ENCODE peak calls at places on chromosomes 12 and 14, in five cellular contexts. U is GM20000, Y is H1, E is A673, D is WTC11. N is an unnamed sample.

GRCh38 chr14:22200977-22201605 is 387.9 kb downstream of the DAD1 start:
- DNase-seq in U (peak), Y (no peak), E (peak), D (peak), N (peak)

GRCh38 chr12:89461649-89462612 is 62.7 kb downstream of the GALNT4 start:
- DNase-seq in U (peak), Y (no peak), E (peak), D (no peak), N (peak)

GRCh38 chr12:126952106-126953007 is 1314.6 kb upstream of the TMEM132C start:
- DNase-seq in U (no peak), Y (no peak), E (no peak), D (no peak), N (no peak)

GRCh38 chr14:58430156-58430555 is 2.6 kb downstream of the KIAA0586 start:
- DNase-seq in U (no peak), Y (no peak), E (no peak), D (no peak), N (no peak)

GRCh38 chr12:120227233-120228040 is 26.5 kb upstream of the RPLP0 start:
- DNase-seq in U (no peak), Y (no peak), E (no peak), D (no peak), N (no peak)

GRCh38 chr12:92505373-92506340 is 197.1 kb upstream of the PLEKHG7 start:
- DNase-seq in U (peak), Y (no peak), E (no peak), D (no peak), N (no peak)

GRCh38 chr12:122990961-122991622 is 10.6 kb downstream of the ARL6IP4 start:
- DNase-seq in U (peak), Y (no peak), E (no peak), D (no peak), N (no peak)

GRCh38 chr12:31962076-31962475 is 2.9 kb downstream of the RESF1 start:
- DNase-seq in U (no peak), Y (no peak), E (no peak), D (no peak), N (no peak)

GRCh38 chr12:108821407-108822397 is 35.7 kb downstream of the SSH1 start:
- DNase-seq in U (peak), Y (no peak), E (no peak), D (no peak), N (no peak)

GRCh38 chr12:47754881-47755280 is 3.8 kb downstream of the RAPGEF3 start:
- DNase-seq in U (peak), Y (no peak), E (no peak), D (no peak), N (no peak)

GRCh38 chr14:45253754-45254300 is 825 bp upstream of the MIS18BP1 start:
- DNase-seq in U (peak), Y (no peak), E (no peak), D (no peak), N (no peak)

GRCh38 chr14:37571391-37571790 is 23.7 kb downstream of the FOXA1 start:
- DNase-seq in U (no peak), Y (no peak), E (no peak), D (no peak), N (no peak)

GRCh38 chr14:37569729-37570128 is 25.3 kb downstream of the FOXA1 start:
- DNase-seq in U (no peak), Y (no peak), E (no peak), D (no peak), N (no peak)

GRCh38 chr14:37563189-37563588 is 31.9 kb downstream of the FOXA1 start:
- DNase-seq in U (no peak), Y (no peak), E (no peak), D (no peak), N (no peak)

GRCh38 chr14:37566811-37567371 is 28.2 kb downstream of the FOXA1 start:
- DNase-seq in U (no peak), Y (no peak), E (no peak), D (no peak), N (no peak)

GRCh38 chr14:37565550-37565949 is 29.5 kb downstream of the FOXA1 start:
- DNase-seq in U (no peak), Y (no peak), E (no peak), D (peak), N (no peak)
- TF ChIP-seq CTCF in U (no peak), Y (peak), E (peak), D (peak), N (no peak)

GRCh38 chr12:6753772-6754356 is 923 bp upstream of the MLF2 start:
- DNase-seq in U (no peak), Y (no peak), E (no peak), D (no peak), N (no peak)
- TF ChIP-seq CTCF in U (no peak), Y (peak), E (no peak), D (no peak), N (no peak)

GRCh38 chr14:34362625-34363251 is 99.3 kb downstream of the SPTSSA start:
- DNase-seq in U (no peak), Y (no peak), E (no peak), D (no peak), N (no peak)

GRCh38 chr14:34364201-34364600 is 97.8 kb downstream of the SPTSSA start:
- DNase-seq in U (no peak), Y (no peak), E (no peak), D (no peak), N (no peak)

GRCh38 chr14:34363733-34364134 is 98.3 kb downstream of the SPTSSA start:
- DNase-seq in U (no peak), Y (no peak), E (no peak), D (no peak), N (no peak)

GRCh38 chr14:34368115-34368970 is 93.7 kb downstream of the SPTSSA start:
- DNase-seq in U (no peak), Y (no peak), E (no peak), D (no peak), N (no peak)

GRCh38 chr14:34365309-34365915 is 96.6 kb downstream of the SPTSSA start:
- DNase-seq in U (no peak), Y (no peak), E (no peak), D (no peak), N (no peak)
- TF ChIP-seq CTCF in U (no peak), Y (peak), E (peak), D (no peak), N (no peak)

DNA sequence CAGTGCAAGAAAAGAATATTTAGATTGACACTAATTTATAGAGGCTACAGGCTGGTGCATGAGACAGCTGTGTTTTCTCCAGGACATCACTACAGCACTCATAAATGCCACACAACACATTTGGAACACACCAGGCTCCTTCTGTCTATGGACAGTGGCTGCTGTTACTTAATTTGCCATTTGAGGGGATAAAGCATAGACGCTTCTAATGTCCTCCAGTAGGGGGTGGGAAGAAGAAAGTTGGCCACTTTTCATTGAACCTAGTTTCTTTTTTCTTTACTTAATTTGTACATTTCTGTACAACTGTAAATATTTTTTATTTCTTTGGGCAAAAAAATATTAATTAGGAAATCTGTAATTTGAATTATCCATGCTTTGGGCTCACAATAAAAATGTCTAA is 12.4 kb upstream of the RTN1 start:
- DNase-seq in U (no peak), Y (no peak), E (peak), D (no peak), N (no peak)
- TF ChIP-seq CTCF in U (no peak), Y (peak), E (peak), D (peak), N (no peak)

GRCh38 chr14:82999802-83000201 is 1466.1 kb upstream of the SEL1L start:
- DNase-seq in U (no peak), Y (peak), E (peak), D (peak), N (no peak)
- TF ChIP-seq CTCF in U (no peak), Y (peak), E (peak), D (peak), N (no peak)

DNA sequence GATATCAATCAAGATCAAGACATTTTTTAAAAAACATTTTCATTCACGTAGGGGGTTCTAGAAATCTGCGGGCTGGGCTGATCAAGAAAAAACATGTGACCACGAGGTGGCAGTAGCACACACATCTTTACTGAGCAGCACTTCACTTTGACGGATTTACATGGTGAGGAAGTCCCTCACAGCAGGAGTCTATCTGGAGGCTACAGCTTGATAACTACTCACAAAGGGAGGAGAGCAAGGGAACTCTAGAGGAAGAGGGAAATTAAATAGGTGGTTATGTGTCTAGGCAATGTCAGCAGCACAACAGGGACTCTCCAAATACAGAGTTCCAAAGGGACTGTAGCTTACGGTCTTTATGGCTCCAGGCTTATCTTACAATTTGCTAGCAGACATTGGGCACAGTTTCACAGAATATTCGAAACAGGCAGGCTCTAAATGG is 248.1 kb downstream of the DPY19L2 start:
- DNase-seq in U (peak), Y (peak), E (peak), D (peak), N (peak)
- TF ChIP-seq CTCF in U (peak), Y (peak), E (peak), D (peak), N (peak)

GRCh38 chr12:68482660-68483059 is 128.0 kb upstream of the RAP1B start:
- DNase-seq in U (peak), Y (no peak), E (peak), D (no peak), N (peak)

GRCh38 chr12:68481181-68481941 is 129.3 kb upstream of the RAP1B start:
- DNase-seq in U (peak), Y (no peak), E (peak), D (no peak), N (peak)

GRCh38 chr12:68482014-68482413 is 128.7 kb upstream of the RAP1B start:
- DNase-seq in U (no peak), Y (no peak), E (peak), D (no peak), N (no peak)

GRCh38 chr12:68480526-68480925 is 130.2 kb upstream of the RAP1B start:
- DNase-seq in U (no peak), Y (no peak), E (no peak), D (no peak), N (no peak)

GRCh38 chr12:68483592-68484373 is 126.9 kb upstream of the RAP1B start:
- DNase-seq in U (no peak), Y (no peak), E (peak), D (no peak), N (no peak)
- TF ChIP-seq CTCF in U (no peak), Y (no peak), E (no peak), D (no peak), N (no peak)

GRCh38 chr14:105398726-105399440 is 545 bp downstream of the TEX22 start:
- DNase-seq in U (no peak), Y (no peak), E (peak), D (no peak), N (no peak)
- TF ChIP-seq CTCF in U (no peak), Y (no peak), E (no peak), D (no peak), N (no peak)

GRCh38 chr12:50595667-50596066 is 90.9 kb downstream of the DIP2B start:
- DNase-seq in U (no peak), Y (no peak), E (no peak), D (no peak), N (no peak)

GRCh38 chr12:50599366-50600095 is 94.7 kb downstream of the DIP2B start:
- DNase-seq in U (no peak), Y (no peak), E (no peak), D (no peak), N (no peak)

GRCh38 chr12:50600364-50600763 is 95.6 kb downstream of the DIP2B start:
- DNase-seq in U (no peak), Y (no peak), E (no peak), D (no peak), N (no peak)

GRCh38 chr12:50598321-50598862 is 93.6 kb downstream of the DIP2B start:
- DNase-seq in U (peak), Y (no peak), E (no peak), D (no peak), N (peak)

DNA sequence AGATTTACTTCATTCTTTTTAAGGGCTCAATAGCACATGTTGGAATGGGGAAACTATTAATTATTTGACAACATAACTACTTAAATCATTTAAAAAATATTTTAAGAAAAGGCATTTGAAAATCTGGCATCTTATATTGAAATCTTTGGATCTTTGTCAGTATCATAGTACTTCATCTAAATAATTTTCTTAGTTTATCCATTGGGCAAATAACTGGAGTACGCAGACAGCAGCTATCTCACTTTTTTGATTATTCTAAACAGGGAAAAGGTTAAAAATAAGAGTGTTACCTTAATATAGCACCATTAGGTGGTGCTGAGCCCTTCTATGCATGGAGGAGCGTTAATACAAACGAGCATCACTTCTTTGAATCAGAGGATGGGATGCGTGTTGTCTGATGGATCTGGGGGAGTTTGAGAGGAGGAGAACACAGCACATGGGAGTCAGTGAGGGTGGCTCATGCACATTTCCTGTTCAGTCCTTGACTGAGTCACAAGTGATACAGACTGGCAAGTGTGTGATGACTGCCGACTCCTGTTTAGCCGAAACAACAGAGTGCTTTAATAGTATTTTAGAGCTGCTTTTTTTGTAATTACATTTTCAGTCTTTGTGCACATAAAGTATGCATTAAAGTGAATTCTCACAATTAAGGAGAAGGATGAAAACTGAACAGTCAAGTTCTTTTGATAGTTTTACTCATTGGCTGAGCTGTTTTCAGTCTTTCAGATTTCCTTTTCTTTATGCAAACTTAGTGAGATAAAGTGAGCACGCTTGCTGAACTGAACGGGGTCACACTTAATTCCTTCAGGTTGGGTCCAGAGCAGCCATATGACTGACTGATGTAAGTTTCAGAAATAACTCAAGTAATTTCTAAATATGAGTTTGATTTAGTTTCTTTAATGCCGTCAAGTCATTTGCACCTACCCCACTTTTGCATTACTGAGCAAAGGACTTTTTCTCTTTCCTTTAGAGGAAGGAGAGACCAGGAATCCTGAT is 92.7 kb downstream of the DIP2B start:
- DNase-seq in U (peak), Y (no peak), E (peak), D (no peak), N (peak)
- TF ChIP-seq CTCF in U (no peak), Y (no peak), E (no peak), D (no peak), N (no peak)

GRCh38 chr14:53399057-53399456 is 245.9 kb upstream of the DDHD1 start:
- DNase-seq in U (no peak), Y (peak), E (peak), D (peak), N (no peak)
- TF ChIP-seq CTCF in U (no peak), Y (peak), E (peak), D (no peak), N (no peak)

N was measured in GM13976.